ENCODE peak calls at places on chromosomes 16 and 17, in nine cellular contexts. M, L, A, R, V, B, S, D and U are unnamed samples.

GRCh38 chr17:82148011-82148410 is 50.0 kb upstream of the FASN start:
- DNase-seq in V (no peak), L (no peak), B (no peak), S (no peak), A (no peak), R (no peak), M (no peak), D (no peak), U (no peak)

GRCh38 chr16:28187595-28188004 is 24.2 kb downstream of the XPO6 start:
- DNase-seq in D (no peak), R (no peak), B (no peak), L (no peak), A (no peak), S (no peak), M (no peak), V (no peak), U (peak; percentile 69)

GRCh38 chr16:69563605-69564580 is 1.9 kb upstream of the NFAT5 start:
- DNase-seq in B (peak; percentile 72), V (peak; percentile 36), D (no peak), S (peak; percentile 59), A (no peak), R (peak; percentile 8), L (no peak), M (peak; percentile 38), U (peak; percentile 75)

GRCh38 chr17:13735444-13735843 is 133.7 kb upstream of the HS3ST3A1 start:
- DNase-seq in M (peak; percentile 76), A (no peak), L (no peak), D (no peak), B (no peak), V (no peak), S (peak; percentile 1), R (no peak), U (no peak)

GRCh38 chr16:69294051-69294450 is 17.1 kb upstream of the VPS4A start:
- DNase-seq in L (no peak), B (no peak), A (no peak), M (no peak), D (no peak), R (no peak), S (no peak), V (no peak), U (no peak)

GRCh38 chr16:77499373-77500285 is 64.8 kb upstream of the ADAMTS18 start:
- DNase-seq in M (peak; percentile 70), V (no peak), S (no peak), R (no peak), B (no peak), L (peak; percentile 26), A (no peak), D (peak; percentile 27), U (no peak)

GRCh38 chr17:45298546-45299285 is 18.1 kb downstream of the MAP3K14 start:
- DNase-seq in D (no peak), S (no peak), B (no peak), L (no peak), R (no peak), V (no peak), M (no peak), A (no peak), U (no peak)

GRCh38 chr17:4059656-4060055 is 83.2 kb downstream of the ZZEF1 start:
- DNase-seq in V (no peak), B (no peak), R (no peak), A (no peak), S (no peak), D (no peak), L (no peak), M (no peak), U (no peak)

GRCh38 chr17:56821847-56822534 is 11.7 kb downstream of the C17orf67 start:
- DNase-seq in M (no peak), R (no peak), D (no peak), A (no peak), V (no peak), S (no peak), B (no peak), L (no peak), U (no peak)

GRCh38 chr17:42673266-42673884 is 3.4 kb downstream of the PLEKHH3 start:
- DNase-seq in L (no peak), R (no peak), V (no peak), B (no peak), A (no peak), M (no peak), D (no peak), S (no peak), U (no peak)

GRCh38 chr17:36755586-36755985 is 154.2 kb downstream of the MRM1 start:
- DNase-seq in M (peak; percentile 4), S (peak; percentile 61), B (no peak), A (no peak), D (peak; percentile 46), V (no peak), R (peak; percentile 84), L (no peak), U (peak; percentile 45)

GRCh38 chr17:76147211-76148014 is 6.4 kb upstream of the FOXJ1 start:
- DNase-seq in R (no peak), D (peak; percentile 45), S (no peak), B (peak; percentile 14), L (no peak), V (no peak), M (peak; percentile 38), A (no peak), U (no peak)

GRCh38 chr17:44940321-44940720 is 7.3 kb downstream of the KIF18B start:
- DNase-seq in S (no peak), A (no peak), R (no peak), L (no peak), V (no peak), B (no peak), D (no peak), M (peak; percentile 26), U (no peak)

GRCh38 chr16:15990902-15991301 is 41.5 kb downstream of the ABCC1 start:
- DNase-seq in A (no peak), L (no peak), V (no peak), M (no peak), B (no peak), R (no peak), D (no peak), S (peak; percentile 59), U (no peak)

GRCh38 chr17:40032322-40033320 is 17.4 kb downstream of the CSF3 start:
- DNase-seq in D (no peak), A (no peak), V (no peak), M (no peak), L (no peak), S (no peak), R (peak; percentile 51), B (no peak), U (no peak)

GRCh38 chr16:81551141-81551808 is 106.7 kb downstream of the CMIP start:
- DNase-seq in S (no peak), B (peak; percentile 45), A (no peak), V (no peak), D (no peak), M (peak; percentile 25), R (no peak), L (no peak), U (no peak)

GRCh38 chr17:8192070-8192815 is 2.3 kb upstream of the BORCS6 start:
- DNase-seq in V (peak; percentile 30), M (peak; percentile 95), R (peak; percentile 76), L (peak; percentile 96), D (peak; percentile 76), B (peak; percentile 57), S (peak; percentile 82), A (peak; percentile 47), U (peak; percentile 67)

GRCh38 chr17:34998205-34998604 is 17.9 kb downstream of the LIG3 start:
- DNase-seq in R (peak; percentile 82), L (peak; percentile 58), S (peak; percentile 88), M (peak; percentile 69), A (peak; percentile 51), B (peak; percentile 38), D (peak; percentile 72), V (peak; percentile 61), U (peak; percentile 65)

GRCh38 chr16:58485184-58485887 is 14.6 kb upstream of the NDRG4 start:
- DNase-seq in V (no peak), M (no peak), A (no peak), B (no peak), R (no peak), S (no peak), D (no peak), L (no peak), U (no peak)

GRCh38 chr16:30113031-30113710 is at the start of gene GDPD3:
- DNase-seq in S (peak; percentile 59), B (no peak), V (no peak), D (no peak), R (peak; percentile 74), M (peak; percentile 33), A (no peak), L (no peak), U (no peak)

GRCh38 chr16:56354016-56354415 is 71.3 kb downstream of the AMFR start:
- DNase-seq in R (no peak), A (no peak), S (no peak), L (no peak), M (no peak), D (no peak), V (no peak), B (no peak), U (no peak)

GRCh38 chr17:63078707-63079106 is 112.7 kb downstream of the TANC2 start:
- DNase-seq in L (no peak), D (no peak), V (no peak), B (no peak), R (no peak), A (no peak), M (no peak), S (no peak), U (no peak)

GRCh38 chr16:10949424-10949970 is 5.1 kb downstream of the CLEC16A start:
- DNase-seq in R (no peak), M (peak; percentile 34), L (no peak), B (no peak), A (no peak), S (no peak), D (no peak), V (no peak), U (peak; percentile 12)

GRCh38 chr17:49557204-49558024 is 18.3 kb upstream of the NXPH3 start:
- DNase-seq in R (peak; percentile 73), L (no peak), D (peak; percentile 74), M (peak; percentile 57), V (no peak), B (peak; percentile 60), A (no peak), S (peak; percentile 64), U (no peak)

GRCh38 chr17:15892679-15893332 is 52.1 kb upstream of the ADORA2B start:
- DNase-seq in M (no peak), D (no peak), B (no peak), S (no peak), A (no peak), V (no peak), L (no peak), R (peak; percentile 17), U (no peak)